ENCODE peak calls at places on chromosomes 2 and 18, in five cellular contexts. One of them, this sample, is unnamed.

GRCh38 chr2:37648316-37649011 is 23.0 kb downstream of the CDC42EP3 start:
- DNase-seq in Peyer's patch: peak; percentile 77
- DNase-seq in MM.1S: no peak
- DNase-seq in HCT116: no peak
- DNase-seq in fibroblast of lung: no peak
- DNase-seq in this sample: peak; percentile 72

GRCh38 chr2:216888907-216889622 is 29.2 kb upstream of the TNP1 start:
- DNase-seq in Peyer's patch: no peak
- DNase-seq in MM.1S: no peak
- DNase-seq in HCT116: no peak
- DNase-seq in fibroblast of lung: no peak
- DNase-seq in this sample: no peak

GRCh38 chr18:5155180-5155906 is 41.7 kb downstream of the AKAIN1 start:
- DNase-seq in Peyer's patch: no peak
- DNase-seq in MM.1S: no peak
- DNase-seq in HCT116: no peak
- DNase-seq in fibroblast of lung: no peak
- DNase-seq in this sample: no peak

GRCh38 chr2:187991389-187991788 is 300.3 kb upstream of the GULP1 start:
- DNase-seq in Peyer's patch: no peak
- DNase-seq in MM.1S: no peak
- DNase-seq in HCT116: no peak
- DNase-seq in fibroblast of lung: no peak
- DNase-seq in this sample: no peak

GRCh38 chr2:239882335-239882734 is 142.8 kb downstream of the NDUFA10 start:
- DNase-seq in Peyer's patch: peak; percentile 81
- DNase-seq in MM.1S: peak; percentile 19
- DNase-seq in HCT116: peak; percentile 55
- DNase-seq in fibroblast of lung: peak; percentile 9
- DNase-seq in this sample: peak; percentile 36

GRCh38 chr2:30026091-30027055 is 105.0 kb upstream of the ALK start:
- DNase-seq in Peyer's patch: no peak
- DNase-seq in MM.1S: no peak
- DNase-seq in HCT116: peak; percentile 4
- DNase-seq in fibroblast of lung: peak; percentile 68
- DNase-seq in this sample: peak; percentile 95

GRCh38 chr18:45335644-45336043 is 279.6 kb upstream of the SLC14A2 start:
- DNase-seq in Peyer's patch: no peak
- DNase-seq in MM.1S: no peak
- DNase-seq in HCT116: no peak
- DNase-seq in fibroblast of lung: peak; percentile 75
- DNase-seq in this sample: no peak

GRCh38 chr2:47652041-47652713 is 130.8 kb upstream of the MSH6 start:
- DNase-seq in Peyer's patch: no peak
- DNase-seq in MM.1S: no peak
- DNase-seq in HCT116: no peak
- DNase-seq in fibroblast of lung: no peak
- DNase-seq in this sample: no peak

GRCh38 chr2:227411320-227411989 is 23.7 kb upstream of the SCYGR1 start:
- DNase-seq in Peyer's patch: no peak
- DNase-seq in MM.1S: peak; percentile 94
- DNase-seq in HCT116: no peak
- DNase-seq in fibroblast of lung: peak; percentile 90
- DNase-seq in this sample: no peak

GRCh38 chr18:77131100-77131651 is 1.4 kb downstream of the MBP start:
- DNase-seq in Peyer's patch: peak; percentile 68
- DNase-seq in MM.1S: no peak
- DNase-seq in HCT116: no peak
- DNase-seq in fibroblast of lung: peak; percentile 26
- DNase-seq in this sample: no peak

GRCh38 chr2:64273524-64274398 is 129.5 kb upstream of the PELI1 start:
- DNase-seq in Peyer's patch: peak; percentile 86
- DNase-seq in MM.1S: peak; percentile 18
- DNase-seq in HCT116: no peak
- DNase-seq in fibroblast of lung: peak; percentile 95
- DNase-seq in this sample: peak; percentile 60

GRCh38 chr2:70403267-70404053 is 101.6 kb upstream of the FAM136A start:
- DNase-seq in Peyer's patch: peak; percentile 67
- DNase-seq in MM.1S: no peak
- DNase-seq in HCT116: no peak
- DNase-seq in fibroblast of lung: no peak
- DNase-seq in this sample: no peak

GRCh38 chr2:190313880-190314279 is 5.7 kb downstream of the HIBCH start:
- DNase-seq in Peyer's patch: no peak
- DNase-seq in MM.1S: no peak
- DNase-seq in HCT116: no peak
- DNase-seq in fibroblast of lung: no peak
- DNase-seq in this sample: no peak

GRCh38 chr2:122863516-122863915 is 1108.1 kb downstream of the TSN start:
- DNase-seq in Peyer's patch: no peak
- DNase-seq in MM.1S: peak; percentile 80
- DNase-seq in HCT116: no peak
- DNase-seq in fibroblast of lung: no peak
- DNase-seq in this sample: no peak

GRCh38 chr2:235605306-235605998 is 111.6 kb downstream of the AGAP1 start:
- DNase-seq in Peyer's patch: peak; percentile 80
- DNase-seq in MM.1S: no peak
- DNase-seq in HCT116: no peak
- DNase-seq in fibroblast of lung: peak; percentile 95
- DNase-seq in this sample: peak; percentile 80

GRCh38 chr2:98637401-98638144 is 29.2 kb downstream of the UNC50 start:
- DNase-seq in Peyer's patch: peak; percentile 62
- DNase-seq in MM.1S: no peak
- DNase-seq in HCT116: no peak
- DNase-seq in fibroblast of lung: no peak
- DNase-seq in this sample: no peak

GRCh38 chr2:168156661-168157060 is 90.7 kb downstream of the STK39 start:
- DNase-seq in Peyer's patch: peak; percentile 66
- DNase-seq in MM.1S: no peak
- DNase-seq in HCT116: no peak
- DNase-seq in fibroblast of lung: peak; percentile 54
- DNase-seq in this sample: peak; percentile 68

GRCh38 chr18:67669993-67670671 is 153.6 kb upstream of the DSEL start:
- DNase-seq in Peyer's patch: no peak
- DNase-seq in MM.1S: no peak
- DNase-seq in HCT116: no peak
- DNase-seq in fibroblast of lung: peak; percentile 84
- DNase-seq in this sample: no peak

GRCh38 chr2:231709636-231709980 is 1.3 kb downstream of the PTMA start:
- DNase-seq in Peyer's patch: peak; percentile 71
- DNase-seq in MM.1S: no peak
- DNase-seq in HCT116: no peak
- DNase-seq in fibroblast of lung: no peak
- DNase-seq in this sample: peak; percentile 54

GRCh38 chr18:22470141-22470510 is 52.4 kb upstream of the CTAGE1 start:
- DNase-seq in Peyer's patch: no peak
- DNase-seq in MM.1S: no peak
- DNase-seq in HCT116: no peak
- DNase-seq in fibroblast of lung: peak; percentile 61
- DNase-seq in this sample: no peak

GRCh38 chr2:234137400-234138014 is 87.0 kb downstream of the SPP2 start:
- DNase-seq in Peyer's patch: no peak
- DNase-seq in MM.1S: no peak
- DNase-seq in HCT116: no peak
- DNase-seq in fibroblast of lung: peak; percentile 90
- DNase-seq in this sample: no peak

GRCh38 chr2:184783576-184783975 is 185.2 kb downstream of the ZNF804A start:
- DNase-seq in Peyer's patch: no peak
- DNase-seq in MM.1S: no peak
- DNase-seq in HCT116: no peak
- DNase-seq in fibroblast of lung: no peak
- DNase-seq in this sample: no peak

GRCh38 chr18:11947214-11948119 is 33.8 kb upstream of the IMPA2 start:
- DNase-seq in Peyer's patch: peak; percentile 97
- DNase-seq in MM.1S: peak; percentile 69
- DNase-seq in HCT116: peak; percentile 90
- DNase-seq in fibroblast of lung: peak; percentile 99
- DNase-seq in this sample: no peak

GRCh38 chr18:48800479-48800876 is 150.3 kb downstream of the SMAD7 start:
- DNase-seq in Peyer's patch: peak; percentile 27
- DNase-seq in MM.1S: no peak
- DNase-seq in HCT116: no peak
- DNase-seq in fibroblast of lung: no peak
- DNase-seq in this sample: no peak

GRCh38 chr2:162430323-162430722 is 86.4 kb downstream of the GCA start:
- DNase-seq in Peyer's patch: no peak
- DNase-seq in MM.1S: no peak
- DNase-seq in HCT116: no peak
- DNase-seq in fibroblast of lung: no peak
- DNase-seq in this sample: no peak

GRCh38 chr2:40208478-40208877 is 243.4 kb downstream of the SLC8A1 start:
- DNase-seq in Peyer's patch: no peak
- DNase-seq in MM.1S: no peak
- DNase-seq in HCT116: no peak
- DNase-seq in fibroblast of lung: no peak
- DNase-seq in this sample: no peak

GRCh38 chr2:74334931-74335333 is 8.3 kb downstream of the SLC4A5 start:
- DNase-seq in Peyer's patch: peak; percentile 91
- DNase-seq in MM.1S: peak; percentile 51
- DNase-seq in HCT116: peak; percentile 57
- DNase-seq in fibroblast of lung: peak; percentile 56
- DNase-seq in this sample: peak; percentile 67

GRCh38 chr2:38933653-38934052 is 44.0 kb downstream of the ARHGEF33 start:
- DNase-seq in Peyer's patch: no peak
- DNase-seq in MM.1S: no peak
- DNase-seq in HCT116: no peak
- DNase-seq in fibroblast of lung: peak; percentile 23
- DNase-seq in this sample: peak; percentile 51

GRCh38 chr2:5692561-5693287 is 540 bp downstream of the SOX11 start:
- DNase-seq in Peyer's patch: no peak
- DNase-seq in MM.1S: no peak
- DNase-seq in HCT116: no peak
- DNase-seq in fibroblast of lung: peak; percentile 72
- DNase-seq in this sample: no peak

GRCh38 chr18:2547477-2548087 is 23.7 kb downstream of the METTL4 start:
- DNase-seq in Peyer's patch: no peak
- DNase-seq in MM.1S: peak; percentile 56
- DNase-seq in HCT116: peak; percentile 22
- DNase-seq in fibroblast of lung: peak; percentile 50
- DNase-seq in this sample: no peak

GRCh38 chr2:182379235-182379634 is 47.6 kb downstream of the PDE1A start:
- DNase-seq in Peyer's patch: no peak
- DNase-seq in MM.1S: no peak
- DNase-seq in HCT116: no peak
- DNase-seq in fibroblast of lung: peak; percentile 56
- DNase-seq in this sample: no peak

GRCh38 chr2:99776521-99777265 is 286.9 kb upstream of the REV1 start:
- DNase-seq in Peyer's patch: no peak
- DNase-seq in MM.1S: no peak
- DNase-seq in HCT116: no peak
- DNase-seq in fibroblast of lung: no peak
- DNase-seq in this sample: no peak

GRCh38 chr2:210370562-210370961 is 55.6 kb upstream of the MYL1 start:
- DNase-seq in Peyer's patch: no peak
- DNase-seq in MM.1S: no peak
- DNase-seq in HCT116: no peak
- DNase-seq in fibroblast of lung: no peak
- DNase-seq in this sample: no peak

GRCh38 chr2:57075226-57075625 is 891.4 kb downstream of the CCDC85A start:
- DNase-seq in Peyer's patch: no peak
- DNase-seq in MM.1S: no peak
- DNase-seq in HCT116: no peak
- DNase-seq in fibroblast of lung: peak; percentile 10
- DNase-seq in this sample: no peak

GRCh38 chr2:172106128-172106961 is 3.6 kb upstream of the DLX2 start:
- DNase-seq in Peyer's patch: no peak
- DNase-seq in MM.1S: peak; percentile 30
- DNase-seq in HCT116: no peak
- DNase-seq in fibroblast of lung: peak; percentile 32
- DNase-seq in this sample: peak; percentile 61
- H3K4me1 ChIP-seq in Peyer's patch: no peaks in the 10 kb centered on the region
- H3K4me1 ChIP-seq in MM.1S: peaks cover 10% of the 10 kb centered on the region
- H3K4me1 ChIP-seq in HCT116: peaks cover 27% of the 10 kb centered on the region
- H3K4me1 ChIP-seq in fibroblast of lung: peaks cover 3% of the 10 kb centered on the region
- H3K4me1 ChIP-seq in this sample: no peaks in the 10 kb centered on the region

DNA sequence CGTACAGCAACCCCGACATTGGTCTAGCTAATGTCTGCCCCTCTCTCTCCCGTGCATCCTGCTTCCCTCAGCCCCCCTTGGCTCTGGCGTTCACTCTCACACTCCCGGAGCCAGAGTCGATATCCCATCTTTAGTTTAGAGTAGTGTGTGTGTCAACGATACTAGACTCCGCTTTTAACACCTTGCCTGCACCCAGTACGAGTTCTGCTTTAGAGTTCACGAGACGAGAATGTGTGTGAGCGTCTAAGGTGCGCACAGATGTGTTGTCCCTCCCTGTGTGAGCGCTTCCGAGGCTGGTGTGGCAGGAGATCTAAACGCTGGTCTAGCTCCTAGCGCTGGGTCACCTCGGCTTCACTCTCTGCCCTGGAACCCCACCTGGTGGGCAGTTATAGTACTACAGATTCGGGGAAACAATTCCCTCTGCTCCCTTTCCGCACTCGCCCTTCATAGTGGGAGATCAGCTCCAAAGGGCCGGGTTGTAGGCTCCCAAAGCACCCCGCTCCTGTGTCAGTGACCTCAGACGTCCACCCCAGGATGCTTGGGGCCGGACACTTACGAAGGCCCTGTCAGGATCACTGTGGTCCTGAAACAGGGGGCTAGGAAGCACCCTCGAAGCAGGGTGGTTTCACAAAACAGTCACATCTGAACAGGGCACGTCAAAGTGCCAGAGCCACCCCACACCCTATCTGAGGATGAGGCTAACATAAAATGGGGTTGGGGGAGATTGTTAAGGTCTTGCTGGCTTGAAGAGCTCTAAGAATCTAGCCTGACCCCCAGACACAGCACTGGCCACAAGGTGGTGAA is 2.7 kb upstream of the CYP26B1 start:
- DNase-seq in Peyer's patch: peak; percentile 88
- DNase-seq in MM.1S: peak; percentile 80
- DNase-seq in HCT116: peak; percentile 63
- DNase-seq in fibroblast of lung: peak; percentile 56
- DNase-seq in this sample: peak; percentile 63
- H3K4me3 ChIP-seq in Peyer's patch: peak overlapping the region; percentile 36
- H3K4me3 ChIP-seq in MM.1S: peak overlapping the region; percentile 71
- H3K4me3 ChIP-seq in HCT116: no peak overlapping the region
- H3K4me3 ChIP-seq in fibroblast of lung: no peak overlapping the region
- H3K4me3 ChIP-seq in this sample: no peak overlapping the region

DNA sequence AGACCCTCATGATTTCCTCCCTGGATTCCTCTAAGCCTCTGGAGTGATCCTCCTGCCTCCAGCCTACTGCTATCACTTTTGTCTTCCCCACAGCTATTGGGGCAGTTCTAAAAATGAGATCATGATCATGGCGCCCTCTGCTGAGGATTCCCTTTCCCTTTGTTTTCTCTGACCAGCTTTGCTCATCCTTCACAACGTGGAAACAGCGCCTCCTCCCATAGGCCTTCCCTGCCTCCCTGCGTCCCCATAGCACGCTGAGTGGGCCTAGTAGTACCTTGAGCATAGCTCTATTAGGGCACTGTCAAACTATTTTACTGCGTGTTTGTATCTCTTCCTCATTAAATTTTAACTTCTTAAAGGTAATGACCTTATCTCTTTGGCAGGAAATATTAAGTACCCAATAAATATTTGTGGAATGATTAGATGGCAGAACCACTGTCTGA is 207.0 kb upstream of the FANCL start:
- DNase-seq in Peyer's patch: peak; percentile 70
- DNase-seq in MM.1S: peak; percentile 65
- DNase-seq in HCT116: peak; percentile 88
- DNase-seq in fibroblast of lung: peak; percentile 72
- DNase-seq in this sample: peak; percentile 67
- TF ChIP-seq CTCF in Peyer's patch: no peak
- TF ChIP-seq CTCF in MM.1S: peak; percentile 69
- TF ChIP-seq CTCF in HCT116: peak; percentile 69
- TF ChIP-seq CTCF in fibroblast of lung: peak; percentile 78
- TF ChIP-seq CTCF in this sample: peak; percentile 69

GRCh38 chr18:58096658-58097057 is 52.6 kb downstream of the NEDD4L start:
- DNase-seq in Peyer's patch: no peak
- DNase-seq in MM.1S: no peak
- DNase-seq in HCT116: no peak
- DNase-seq in fibroblast of lung: no peak
- DNase-seq in this sample: no peak
- H3K4me1 ChIP-seq in Peyer's patch: peaks cover 12% of the 10 kb centered on the region
- H3K4me1 ChIP-seq in MM.1S: peaks cover 17% of the 10 kb centered on the region
- H3K4me1 ChIP-seq in HCT116: peaks cover 5% of the 10 kb centered on the region
- H3K4me1 ChIP-seq in fibroblast of lung: no peaks in the 10 kb centered on the region
- H3K4me1 ChIP-seq in this sample: no peaks in the 10 kb centered on the region